ENCODE peak calls at places on chromosomes 3 and 15, in four cellular contexts. S is mesenchymal stem cell, I is AG04450, R is tibial nerve. Q is an unnamed sample.

GRCh38 chr3:36960502-36960901 is 15.6 kb upstream of the TRANK1 start:
- DNase-seq in S (no peak), R (no peak), I (no peak), Q (no peak)

GRCh38 chr15:31401282-31401681 is 74.6 kb downstream of the KLF13 start:
- DNase-seq in R (no peak), I (no peak), S (no peak), Q (no peak)

GRCh38 chr3:135688003-135688402 is 277.5 kb upstream of the PPP2R3A start:
- DNase-seq in I (no peak), R (no peak), S (no peak), Q (no peak)

GRCh38 chr15:72203507-72203837 is 5.9 kb upstream of the GRAMD2A start:
- DNase-seq in S (no peak), R (no peak), I (peak; percentile 48), Q (peak; percentile 85)

GRCh38 chr3:143221446-143221845 is 101.9 kb downstream of the CHST2 start:
- DNase-seq in I (no peak), R (no peak), S (no peak), Q (no peak)

GRCh38 chr15:37090543-37091175 is 9.7 kb downstream of the MEIS2 start:
- DNase-seq in R (no peak), S (no peak), I (no peak), Q (no peak)

GRCh38 chr3:172750368-172751187 is at the start of gene ECT2:
- DNase-seq in I (peak; percentile 99), S (peak; percentile 100), R (peak; percentile 98), Q (peak; percentile 99)

GRCh38 chr3:169390741-169391300 is 272.7 kb downstream of the MECOM start:
- DNase-seq in I (no peak), R (no peak), S (no peak), Q (no peak)

GRCh38 chr3:38843898-38844297 is 27.9 kb upstream of the SCN10A start:
- DNase-seq in I (peak; percentile 29), S (peak; percentile 69), R (no peak), Q (no peak)

GRCh38 chr15:75731248-75732100 is 18.8 kb upstream of the CSPG4 start:
- DNase-seq in S (peak; percentile 64), I (no peak), R (no peak), Q (no peak)

GRCh38 chr15:61839541-61839940 is 220.7 kb downstream of the VPS13C start:
- DNase-seq in I (no peak), R (no peak), S (peak; percentile 4), Q (no peak)

GRCh38 chr15:61832223-61832622 is 228.0 kb downstream of the VPS13C start:
- DNase-seq in S (no peak), I (no peak), R (no peak), Q (no peak)

GRCh38 chr15:61834076-61834697 is 226.1 kb downstream of the VPS13C start:
- DNase-seq in R (peak; percentile 85), S (peak; percentile 67), I (peak; percentile 47), Q (peak; percentile 19)

GRCh38 chr15:61835029-61835428 is 225.2 kb downstream of the VPS13C start:
- DNase-seq in S (no peak), R (no peak), I (no peak), Q (no peak)

DNA sequence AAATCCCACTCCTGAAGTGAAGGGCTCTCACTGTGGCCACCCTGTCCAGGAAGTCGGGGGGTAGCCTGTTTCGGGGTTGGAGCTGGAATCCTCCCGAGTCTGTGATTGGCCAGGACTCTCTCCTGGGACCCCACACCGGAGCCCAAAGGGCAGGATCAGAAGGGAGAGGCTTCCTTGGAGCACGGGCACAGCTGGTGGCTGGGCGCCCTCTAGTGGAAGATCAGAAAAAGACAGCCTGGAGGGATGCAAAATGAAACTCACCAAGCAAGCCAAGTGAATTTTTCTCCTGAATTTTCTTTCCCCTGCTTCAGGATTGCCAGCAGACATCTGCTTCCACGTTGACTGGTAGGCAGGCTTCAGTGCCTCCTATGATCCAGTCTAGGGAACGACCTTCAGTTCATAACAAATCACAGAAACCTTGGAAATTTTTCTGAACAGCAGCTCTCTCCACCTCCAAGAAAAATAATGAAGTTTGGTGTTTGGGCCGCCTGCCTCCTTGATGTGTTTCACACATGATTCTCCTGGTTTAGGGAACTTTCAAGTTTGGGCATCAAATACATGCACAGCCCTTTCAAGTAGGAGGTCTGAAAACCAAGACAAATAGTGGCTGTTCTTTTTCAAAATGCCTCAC is 224.7 kb downstream of the VPS13C start:
- DNase-seq in R (peak; percentile 49), I (no peak), S (peak; percentile 57), Q (no peak)
- H3K4me3 ChIP-seq in R (no peak overlapping the region), I (no peak overlapping the region), S (no peak overlapping the region), Q (no peak overlapping the region)

GRCh38 chr3:195160908-195161434 is 110.0 kb downstream of the XXYLT1 start:
- DNase-seq in R (no peak), I (no peak), S (no peak), Q (no peak)
- H3K4me3 ChIP-seq in R (no peak overlapping the region), I (no peak overlapping the region), S (no peak overlapping the region), Q (no peak overlapping the region)

GRCh38 chr3:110479676-110480075 is 591.9 kb upstream of the NECTIN3 start:
- DNase-seq in S (no peak), I (no peak), R (no peak), Q (no peak)

GRCh38 chr3:110473405-110473804 is 598.2 kb upstream of the NECTIN3 start:
- DNase-seq in I (no peak), S (no peak), R (no peak), Q (no peak)

GRCh38 chr3:110478377-110479054 is 593.1 kb upstream of the NECTIN3 start:
- DNase-seq in R (no peak), S (no peak), I (no peak), Q (no peak)
- H3K4me3 ChIP-seq in R (no peak overlapping the region), S (no peak overlapping the region), I (no peak overlapping the region), Q (no peak overlapping the region)

DNA sequence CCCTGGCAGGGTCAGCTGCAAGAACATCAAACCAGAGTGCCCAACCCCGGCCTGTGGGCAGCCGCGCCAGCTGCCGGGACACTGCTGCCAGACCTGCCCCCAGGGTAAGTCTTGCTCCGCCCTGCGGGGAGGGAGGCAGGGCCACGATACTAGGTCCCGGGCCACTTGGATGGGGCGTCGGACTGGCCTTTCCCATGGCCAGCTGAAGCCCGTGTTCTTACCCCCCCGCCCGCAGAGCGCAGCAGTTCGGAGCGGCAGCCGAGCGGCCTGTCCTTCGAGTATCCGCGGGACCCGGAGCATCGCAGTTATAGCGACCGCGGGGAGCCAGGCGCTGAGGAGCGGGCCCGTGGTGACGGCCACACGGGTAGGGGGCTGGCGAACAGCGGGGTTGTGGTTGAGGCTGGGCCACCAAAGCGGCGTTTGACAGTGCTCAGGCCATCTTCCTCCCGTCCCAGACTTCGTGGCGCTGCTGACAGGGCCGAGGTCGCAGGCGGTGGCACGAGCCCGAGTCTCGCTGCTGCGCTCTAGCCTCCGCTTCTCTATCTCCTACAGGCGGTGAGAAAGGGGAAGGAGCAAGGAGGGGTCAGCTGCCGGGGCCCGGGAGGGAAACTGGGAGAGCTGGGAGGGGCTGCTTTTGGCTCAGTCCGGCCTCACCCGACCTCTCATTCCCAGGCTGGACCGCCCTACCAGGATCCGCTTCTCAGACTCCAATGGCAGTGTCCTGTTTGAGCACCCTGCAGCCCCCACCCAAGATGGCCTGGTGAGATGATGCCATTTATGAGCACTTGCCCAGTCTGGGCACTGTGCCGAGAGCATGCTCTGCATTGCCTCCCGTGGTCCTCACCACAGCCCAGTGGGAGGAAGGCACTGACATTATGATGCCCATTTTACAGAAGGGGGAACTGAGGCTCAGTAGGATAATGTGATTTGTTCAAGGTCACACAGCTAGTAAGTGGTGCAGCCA is 1.7 kb downstream of the CHRD start:
- DNase-seq in R (peak; percentile 46), S (peak; percentile 39), I (no peak), Q (no peak)
- H3K4me3 ChIP-seq in R (peak overlapping the region; percentile 62), S (peak overlapping the region; percentile 3), I (no peak overlapping the region), Q (no peak overlapping the region)

DNA sequence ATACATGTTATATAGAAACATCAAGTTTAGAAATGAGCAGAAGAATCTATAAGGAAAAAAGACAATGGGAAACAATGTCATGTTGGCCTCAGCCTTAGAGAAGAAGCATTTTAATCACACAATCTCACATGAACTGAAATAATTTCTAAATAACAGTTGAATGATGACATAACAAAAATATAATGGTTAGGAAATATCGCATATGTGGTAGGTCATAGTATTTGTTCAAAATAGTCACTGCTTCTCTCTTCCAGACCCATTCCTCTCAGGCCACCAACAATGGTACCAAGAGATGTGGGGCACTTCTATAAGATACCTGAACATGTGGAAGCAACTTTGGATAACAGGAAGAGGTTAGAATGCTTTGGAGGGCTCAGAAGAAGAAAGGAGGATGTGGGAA is 195.7 kb upstream of the PDZRN3 start:
- DNase-seq in I (no peak), S (no peak), R (no peak), Q (no peak)
- H3K4me3 ChIP-seq in I (no peak overlapping the region), S (no peak overlapping the region), R (no peak overlapping the region), Q (no peak overlapping the region)

DNA sequence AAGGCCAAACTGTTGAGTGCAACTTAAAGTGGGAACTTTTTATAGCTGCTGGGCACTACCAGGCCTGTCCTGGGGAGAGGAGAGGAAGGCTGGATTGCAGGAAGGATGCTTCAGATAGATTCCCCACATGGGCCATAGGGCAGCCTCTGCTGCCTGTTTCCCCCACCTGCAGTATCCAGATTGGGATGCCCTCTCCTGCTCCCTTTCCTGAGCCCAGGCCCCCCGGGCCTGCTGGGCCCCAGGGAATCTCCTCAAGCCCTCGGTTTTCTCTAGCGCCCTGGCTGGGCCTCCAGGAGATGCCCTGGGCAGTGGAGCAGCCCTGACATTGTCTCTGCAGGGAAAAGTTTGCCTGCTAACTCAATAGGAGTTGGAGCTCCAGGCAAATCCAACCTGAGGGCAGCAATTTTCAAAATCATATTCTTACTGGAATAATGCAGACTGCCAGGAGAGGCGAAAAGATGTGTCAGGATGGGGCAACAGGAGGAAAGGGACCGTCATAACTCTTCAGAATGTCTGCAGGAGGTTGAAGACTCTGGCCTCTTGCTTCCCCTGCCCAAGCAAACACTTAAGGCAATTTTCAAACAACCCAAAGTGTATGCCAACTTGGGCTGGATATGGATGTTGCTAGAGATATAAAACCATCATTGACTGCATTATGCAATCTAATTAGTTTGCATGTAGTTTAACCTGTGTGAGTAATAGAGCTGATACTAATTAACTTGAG is 4.4 kb downstream of the NR2F2 start:
- DNase-seq in I (no peak), S (peak; percentile 34), R (no peak), Q (no peak)
- H3K4me3 ChIP-seq in I (peak overlapping the region; percentile 75), S (peak overlapping the region; percentile 75), R (peak overlapping the region; percentile 75), Q (peak overlapping the region; percentile 69)

GRCh38 chr3:9903238-9903624 is 583 bp downstream of the IL17RE start:
- DNase-seq in R (no peak), S (peak; percentile 55), I (no peak), Q (no peak)

GRCh38 chr3:9906480-9906879 is 3.8 kb downstream of the IL17RE start:
- DNase-seq in R (no peak), S (no peak), I (no peak), Q (no peak)

GRCh38 chr3:9901967-9902366 is 681 bp upstream of the IL17RE start:
- DNase-seq in I (no peak), S (no peak), R (no peak), Q (no peak)

GRCh38 chr3:9902372-9903237 is at the start of gene IL17RE:
- DNase-seq in R (no peak), S (no peak), I (no peak), Q (no peak)

DNA sequence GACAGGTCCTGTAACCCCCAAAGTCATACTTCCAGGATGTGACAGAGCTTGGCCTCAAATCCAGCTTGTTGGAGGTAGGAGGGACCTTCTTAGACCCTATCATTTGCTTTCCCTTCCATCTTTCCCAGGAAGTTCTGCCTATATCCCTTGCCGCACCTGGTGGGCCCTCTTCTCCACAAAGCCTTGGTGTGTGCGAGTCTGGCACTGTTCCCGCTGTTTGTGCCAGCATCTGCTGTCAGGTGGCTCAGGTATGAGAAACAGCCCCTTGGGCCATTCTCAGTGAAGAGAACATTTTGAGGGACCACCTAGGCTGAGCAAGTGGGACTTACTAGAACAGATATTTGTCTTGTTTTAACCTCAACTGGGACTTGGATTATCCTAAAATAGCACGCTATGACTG is 1.3 kb downstream of the IL17RE start:
- DNase-seq in S (no peak), R (no peak), I (no peak), Q (no peak)
- H3K4me3 ChIP-seq in S (no peak overlapping the region), R (no peak overlapping the region), I (no peak overlapping the region), Q (no peak overlapping the region)

Q was measured in kidney epithelial cell.